ENCODE peak calls at places on chromosome 21, in ten cellular contexts. C, L, S, M, H, U, F, O, Q and G are unnamed samples.
A peak's percentile ranks its signal among the peaks of the same experiment; 100 is the strongest.

GRCh38 chr21:18411565-18411964 is 8.0 kb upstream of the TMPRSS15 start:
- DNase-seq in C (no peak), L (no peak), S (no peak), M (no peak), H (no peak), U (no peak), F (no peak), O (no peak), Q (no peak), G (no peak)

GRCh38 chr21:42433946-42434551 is 30.3 kb downstream of the UBASH3A start:
- DNase-seq in C (no peak), L (no peak), S (no peak), M (no peak), H (no peak), U (no peak), F (no peak), O (no peak), Q (peak; percentile 17), G (no peak)

GRCh38 chr21:43306391-43306790 is 120.5 kb downstream of the SIK1 start:
- DNase-seq in C (no peak), L (peak; percentile 19), S (no peak), M (no peak), H (no peak), U (peak; percentile 60), F (no peak), O (no peak), Q (no peak), G (peak; percentile 42)

GRCh38 chr21:16539041-16539440 is 809.3 kb downstream of the USP25 start:
- DNase-seq in C (no peak), L (no peak), S (no peak), M (no peak), H (no peak), U (no peak), F (no peak), O (no peak), Q (no peak), G (no peak)

GRCh38 chr21:42545317-42545716 is 31.7 kb downstream of the SLC37A1 start:
- DNase-seq in C (no peak), L (no peak), S (no peak), M (no peak), H (no peak), U (no peak), F (no peak), O (no peak), Q (no peak), G (no peak)

GRCh38 chr21:38478782-38479181 is 19.5 kb downstream of the ERG start:
- DNase-seq in C (no peak), L (no peak), S (no peak), M (no peak), H (no peak), U (no peak), F (no peak), O (no peak), Q (no peak), G (peak; percentile 79)

GRCh38 chr21:44397431-44398031 is 44.1 kb downstream of the TRPM2 start:
- DNase-seq in C (no peak), L (no peak), S (no peak), M (no peak), H (no peak), U (no peak), F (no peak), O (peak; percentile 47), Q (no peak), G (no peak)

GRCh38 chr21:25733859-25734653 is 648 bp downstream of the ATP5PF start:
- DNase-seq in C (peak; percentile 39), L (no peak), S (no peak), M (no peak), H (no peak), U (no peak), F (no peak), O (no peak), Q (peak; percentile 9), G (no peak)

GRCh38 chr21:42849759-42850412 is 29.5 kb downstream of the WDR4 start:
- DNase-seq in C (no peak), L (no peak), S (no peak), M (no peak), H (no peak), U (no peak), F (no peak), O (no peak), Q (no peak), G (no peak)

GRCh38 chr21:43597845-43598244 is 61.4 kb downstream of the HSF2BP start:
- DNase-seq in C (no peak), L (no peak), S (no peak), M (no peak), H (no peak), U (no peak), F (no peak), O (no peak), Q (peak; percentile 49), G (no peak)

GRCh38 chr21:45332981-45333582 is 45.4 kb upstream of the POFUT2 start:
- DNase-seq in C (no peak), L (peak; percentile 63), S (no peak), M (no peak), H (no peak), U (peak; percentile 65), F (no peak), O (peak; percentile 59), Q (no peak), G (peak; percentile 60)

GRCh38 chr21:45594721-45595489 is 48.6 kb upstream of the PCBP3 start:
- DNase-seq in C (no peak), L (peak; percentile 59), S (no peak), M (no peak), H (no peak), U (no peak), F (no peak), O (no peak), Q (no peak), G (peak; percentile 29)

GRCh38 chr21:26809745-26810144 is 35.5 kb downstream of the ADAMTS1 start:
- DNase-seq in C (no peak), L (no peak), S (no peak), M (no peak), H (no peak), U (no peak), F (no peak), O (no peak), Q (no peak), G (no peak)

GRCh38 chr21:25005388-25005787 is 601.9 kb downstream of the MRPL39 start:
- DNase-seq in C (no peak), L (no peak), S (no peak), M (no peak), H (peak; percentile 2), U (no peak), F (no peak), O (no peak), Q (peak; percentile 9), G (no peak)

GRCh38 chr21:46394819-46395152 is 63.9 kb upstream of the DIP2A start:
- DNase-seq in C (no peak), L (no peak), S (no peak), M (no peak), H (no peak), U (no peak), F (no peak), O (no peak), Q (no peak), G (no peak)

GRCh38 chr21:42596657-42597056 is 56.8 kb upstream of the PDE9A start:
- DNase-seq in C (no peak), L (no peak), S (no peak), M (no peak), H (no peak), U (no peak), F (no peak), O (no peak), Q (no peak), G (no peak)

GRCh38 chr21:15695241-15695640 is 34.5 kb upstream of the USP25 start:
- DNase-seq in C (no peak), L (no peak), S (no peak), M (no peak), H (no peak), U (no peak), F (no peak), O (no peak), Q (no peak), G (no peak)

GRCh38 chr21:45995686-45996179 is 14.2 kb downstream of the COL6A1 start:
- DNase-seq in C (peak; percentile 3), L (peak; percentile 73), S (no peak), M (no peak), H (no peak), U (peak; percentile 65), F (peak; percentile 44), O (peak; percentile 37), Q (peak; percentile 45), G (no peak)

GRCh38 chr21:9760398-9761074 is 760.8 kb upstream of the TPTE start:
- DNase-seq in C (no peak), L (no peak), S (no peak), M (no peak), H (no peak), U (no peak), F (no peak), O (no peak), Q (no peak), G (no peak)
- H3K27me3 ChIP-seq in C (no peaks in the 10 kb centered on the region), L (peaks cover 9% of the 10 kb centered on the region), S (no peaks in the 10 kb centered on the region), M (no peaks in the 10 kb centered on the region), H (no peaks in the 10 kb centered on the region), U (no peaks in the 10 kb centered on the region), F (no peaks in the 10 kb centered on the region), O (no peaks in the 10 kb centered on the region), Q (no peaks in the 10 kb centered on the region), G (peaks cover 11% of the 10 kb centered on the region)

GRCh38 chr21:34544032-34544496 is 32.1 kb upstream of the KCNE1 start:
- DNase-seq in C (peak; percentile 78), L (no peak), S (peak; percentile 72), M (no peak), H (no peak), U (no peak), F (peak; percentile 60), O (peak; percentile 91), Q (peak; percentile 93), G (peak; percentile 78)
- TF ChIP-seq CTCF in C (peak; percentile 54), L (peak; percentile 48), S (peak; percentile 33), M (peak; percentile 56), H (peak; percentile 43), U (peak; percentile 49), F (peak; percentile 30), O (peak; percentile 84), Q (peak; percentile 91), G (peak; percentile 74)

GRCh38 chr21:20004353-20004752 is 993.9 kb upstream of the NCAM2 start:
- DNase-seq in C (peak; percentile 17), L (no peak), S (no peak), M (no peak), H (no peak), U (no peak), F (no peak), O (no peak), Q (no peak), G (no peak)
- H3K27me3 ChIP-seq in C (no peaks in the 10 kb centered on the region), L (no peaks in the 10 kb centered on the region), S (no peaks in the 10 kb centered on the region), M (no peaks in the 10 kb centered on the region), H (no peaks in the 10 kb centered on the region), U (no peaks in the 10 kb centered on the region), F (no peaks in the 10 kb centered on the region), O (no peaks in the 10 kb centered on the region), Q (no peaks in the 10 kb centered on the region), G (peaks cover 16% of the 10 kb centered on the region)

DNA sequence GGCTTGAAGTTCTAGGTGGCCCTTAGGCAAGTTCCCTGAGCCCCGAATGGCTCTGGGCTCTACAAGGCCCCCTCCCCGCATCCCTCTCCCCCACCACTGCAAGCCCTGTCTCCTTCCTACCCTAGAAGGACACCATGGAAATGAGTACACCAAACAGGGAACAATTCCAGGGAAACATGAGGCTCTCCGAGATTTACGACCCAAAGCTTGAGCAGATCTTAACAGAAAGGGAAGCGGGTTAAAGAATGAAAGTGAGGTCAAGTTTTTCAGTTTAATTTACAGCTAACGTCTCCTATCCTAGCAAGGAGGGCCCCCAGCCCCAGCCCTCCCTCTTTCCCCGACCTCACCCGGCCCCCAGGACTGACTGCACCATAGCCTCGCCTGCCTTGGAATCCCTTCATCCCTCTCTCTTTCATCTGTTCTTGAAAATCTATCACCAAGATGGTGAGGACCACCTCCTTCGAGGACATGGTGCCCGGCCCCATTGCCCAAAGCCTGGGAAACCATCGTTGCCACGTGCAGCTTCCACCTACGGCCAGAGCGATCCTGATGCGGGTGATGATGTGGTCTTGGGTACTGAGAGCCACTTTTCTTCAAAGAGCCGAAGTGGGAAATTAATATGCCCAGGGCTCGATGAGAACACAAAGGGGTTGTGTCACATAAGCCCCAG is 30.5 kb downstream of the SIM2 start:
- DNase-seq in C (no peak), L (no peak), S (no peak), M (no peak), H (no peak), U (no peak), F (no peak), O (peak; percentile 19), Q (no peak), G (no peak)
- TF ChIP-seq CTCF in C (no peak), L (no peak), S (no peak), M (no peak), H (no peak), U (no peak), F (no peak), O (no peak), Q (no peak), G (no peak)